ENCODE peak calls at places on chromosome 13, in ten cellular contexts. One of them, this sample, is unnamed.

GRCh38 chr13:34587586-34587985 is 354.5 kb upstream of the NBEA start:
- DNase-seq in mesendoderm: no peak
- DNase-seq in breast epithelium: no peak
- DNase-seq in heart left ventricle: no peak
- DNase-seq in tibial nerve: no peak
- DNase-seq in astrocyte: no peak
- DNase-seq in Peyer's patch: no peak
- DNase-seq in heart right ventricle: no peak
- DNase-seq in CD4-positive, alpha-beta memory T cell: no peak
- DNase-seq in CD8-positive, alpha-beta memory T cell: no peak
- DNase-seq in this sample: no peak

GRCh38 chr13:109666656-109667448 is 119.5 kb downstream of the IRS2 start:
- DNase-seq in Peyer's patch: no peak
- DNase-seq in breast epithelium: no peak
- DNase-seq in mesendoderm: peak
- DNase-seq in CD8-positive, alpha-beta memory T cell: no peak
- DNase-seq in heart right ventricle: no peak
- DNase-seq in heart left ventricle: no peak
- DNase-seq in astrocyte: peak
- DNase-seq in tibial nerve: no peak
- DNase-seq in CD4-positive, alpha-beta memory T cell: no peak
- DNase-seq in this sample: no peak

GRCh38 chr13:47837906-47838305 is 163.2 kb downstream of the SUCLA2 start:
- DNase-seq in tibial nerve: no peak
- DNase-seq in heart left ventricle: no peak
- DNase-seq in CD4-positive, alpha-beta memory T cell: no peak
- DNase-seq in Peyer's patch: no peak
- DNase-seq in CD8-positive, alpha-beta memory T cell: no peak
- DNase-seq in astrocyte: no peak
- DNase-seq in breast epithelium: no peak
- DNase-seq in heart right ventricle: no peak
- DNase-seq in mesendoderm: peak
- DNase-seq in this sample: no peak

GRCh38 chr13:42333613-42334328 is 61.8 kb downstream of the AKAP11 start:
- DNase-seq in CD8-positive, alpha-beta memory T cell: no peak
- DNase-seq in mesendoderm: peak
- DNase-seq in breast epithelium: no peak
- DNase-seq in tibial nerve: no peak
- DNase-seq in Peyer's patch: no peak
- DNase-seq in astrocyte: peak
- DNase-seq in CD4-positive, alpha-beta memory T cell: no peak
- DNase-seq in heart left ventricle: no peak
- DNase-seq in heart right ventricle: no peak
- DNase-seq in this sample: no peak

GRCh38 chr13:48891586-48891985 is 84.1 kb upstream of the FNDC3A start:
- DNase-seq in tibial nerve: no peak
- DNase-seq in mesendoderm: no peak
- DNase-seq in CD4-positive, alpha-beta memory T cell: no peak
- DNase-seq in Peyer's patch: no peak
- DNase-seq in heart right ventricle: no peak
- DNase-seq in heart left ventricle: no peak
- DNase-seq in CD8-positive, alpha-beta memory T cell: no peak
- DNase-seq in breast epithelium: no peak
- DNase-seq in astrocyte: peak
- DNase-seq in this sample: no peak

GRCh38 chr13:72137782-72138181 is 270.8 kb upstream of the DACH1 start:
- DNase-seq in Peyer's patch: no peak
- DNase-seq in CD8-positive, alpha-beta memory T cell: no peak
- DNase-seq in heart right ventricle: no peak
- DNase-seq in breast epithelium: no peak
- DNase-seq in mesendoderm: no peak
- DNase-seq in heart left ventricle: no peak
- DNase-seq in tibial nerve: no peak
- DNase-seq in astrocyte: no peak
- DNase-seq in CD4-positive, alpha-beta memory T cell: no peak
- DNase-seq in this sample: no peak

GRCh38 chr13:49649244-49649962 is 21.1 kb downstream of the ARL11 start:
- DNase-seq in heart right ventricle: no peak
- DNase-seq in heart left ventricle: no peak
- DNase-seq in CD4-positive, alpha-beta memory T cell: no peak
- DNase-seq in CD8-positive, alpha-beta memory T cell: no peak
- DNase-seq in breast epithelium: no peak
- DNase-seq in mesendoderm: peak
- DNase-seq in astrocyte: peak
- DNase-seq in tibial nerve: no peak
- DNase-seq in Peyer's patch: no peak
- DNase-seq in this sample: no peak

GRCh38 chr13:29713841-29714240 is 118.4 kb upstream of the SLC7A1 start:
- DNase-seq in mesendoderm: peak
- DNase-seq in CD4-positive, alpha-beta memory T cell: no peak
- DNase-seq in astrocyte: no peak
- DNase-seq in heart right ventricle: no peak
- DNase-seq in tibial nerve: no peak
- DNase-seq in heart left ventricle: no peak
- DNase-seq in CD8-positive, alpha-beta memory T cell: no peak
- DNase-seq in Peyer's patch: no peak
- DNase-seq in breast epithelium: no peak
- DNase-seq in this sample: no peak

GRCh38 chr13:33547035-33547434 is 261.5 kb upstream of the STARD13 start:
- DNase-seq in CD4-positive, alpha-beta memory T cell: no peak
- DNase-seq in astrocyte: no peak
- DNase-seq in mesendoderm: no peak
- DNase-seq in heart right ventricle: no peak
- DNase-seq in heart left ventricle: no peak
- DNase-seq in Peyer's patch: no peak
- DNase-seq in CD8-positive, alpha-beta memory T cell: no peak
- DNase-seq in tibial nerve: no peak
- DNase-seq in breast epithelium: no peak
- DNase-seq in this sample: no peak

GRCh38 chr13:44296856-44297255 is 76.8 kb upstream of the SERP2 start:
- DNase-seq in heart left ventricle: no peak
- DNase-seq in Peyer's patch: no peak
- DNase-seq in heart right ventricle: no peak
- DNase-seq in mesendoderm: no peak
- DNase-seq in CD4-positive, alpha-beta memory T cell: no peak
- DNase-seq in tibial nerve: no peak
- DNase-seq in astrocyte: no peak
- DNase-seq in breast epithelium: no peak
- DNase-seq in CD8-positive, alpha-beta memory T cell: no peak
- DNase-seq in this sample: peak

GRCh38 chr13:49641810-49642291 is 13.5 kb downstream of the ARL11 start:
- DNase-seq in astrocyte: peak
- DNase-seq in mesendoderm: peak
- DNase-seq in heart left ventricle: peak
- DNase-seq in Peyer's patch: no peak
- DNase-seq in tibial nerve: peak
- DNase-seq in heart right ventricle: no peak
- DNase-seq in CD4-positive, alpha-beta memory T cell: no peak
- DNase-seq in breast epithelium: no peak
- DNase-seq in CD8-positive, alpha-beta memory T cell: no peak
- DNase-seq in this sample: no peak

GRCh38 chr13:28047784-28048388 is 52.5 kb downstream of the FLT3 start:
- DNase-seq in heart right ventricle: no peak
- DNase-seq in breast epithelium: no peak
- DNase-seq in mesendoderm: no peak
- DNase-seq in astrocyte: no peak
- DNase-seq in CD4-positive, alpha-beta memory T cell: no peak
- DNase-seq in Peyer's patch: no peak
- DNase-seq in heart left ventricle: no peak
- DNase-seq in tibial nerve: no peak
- DNase-seq in CD8-positive, alpha-beta memory T cell: no peak
- DNase-seq in this sample: no peak

GRCh38 chr13:101649490-101650126 is 197.1 kb downstream of the ITGBL1 start:
- DNase-seq in heart right ventricle: no peak
- DNase-seq in breast epithelium: no peak
- DNase-seq in astrocyte: peak
- DNase-seq in CD8-positive, alpha-beta memory T cell: no peak
- DNase-seq in Peyer's patch: no peak
- DNase-seq in mesendoderm: no peak
- DNase-seq in tibial nerve: peak
- DNase-seq in CD4-positive, alpha-beta memory T cell: no peak
- DNase-seq in heart left ventricle: no peak
- DNase-seq in this sample: no peak

GRCh38 chr13:101647760-101648159 is 195.3 kb downstream of the ITGBL1 start:
- DNase-seq in CD8-positive, alpha-beta memory T cell: no peak
- DNase-seq in astrocyte: no peak
- DNase-seq in heart right ventricle: no peak
- DNase-seq in heart left ventricle: no peak
- DNase-seq in breast epithelium: no peak
- DNase-seq in mesendoderm: no peak
- DNase-seq in Peyer's patch: no peak
- DNase-seq in tibial nerve: no peak
- DNase-seq in CD4-positive, alpha-beta memory T cell: no peak
- DNase-seq in this sample: no peak

GRCh38 chr13:101654916-101655315 is 202.4 kb downstream of the ITGBL1 start:
- DNase-seq in CD8-positive, alpha-beta memory T cell: no peak
- DNase-seq in Peyer's patch: no peak
- DNase-seq in mesendoderm: no peak
- DNase-seq in astrocyte: peak
- DNase-seq in heart right ventricle: no peak
- DNase-seq in heart left ventricle: no peak
- DNase-seq in tibial nerve: no peak
- DNase-seq in CD4-positive, alpha-beta memory T cell: no peak
- DNase-seq in breast epithelium: no peak
- DNase-seq in this sample: no peak

GRCh38 chr13:101648766-101649489 is 196.5 kb downstream of the ITGBL1 start:
- DNase-seq in astrocyte: no peak
- DNase-seq in Peyer's patch: no peak
- DNase-seq in tibial nerve: no peak
- DNase-seq in heart left ventricle: no peak
- DNase-seq in breast epithelium: no peak
- DNase-seq in CD4-positive, alpha-beta memory T cell: no peak
- DNase-seq in mesendoderm: no peak
- DNase-seq in CD8-positive, alpha-beta memory T cell: no peak
- DNase-seq in heart right ventricle: no peak
- DNase-seq in this sample: no peak
- H3K27ac ChIP-seq in astrocyte: no peak
- H3K27ac ChIP-seq in Peyer's patch: no peak
- H3K27ac ChIP-seq in tibial nerve: no peak
- H3K27ac ChIP-seq in heart left ventricle: no peak
- H3K27ac ChIP-seq in breast epithelium: no peak
- H3K27ac ChIP-seq in CD4-positive, alpha-beta memory T cell: no peak
- H3K27ac ChIP-seq in mesendoderm: no peak
- H3K27ac ChIP-seq in CD8-positive, alpha-beta memory T cell: no peak
- H3K27ac ChIP-seq in heart right ventricle: no peak
- H3K27ac ChIP-seq in this sample: no peak

DNA sequence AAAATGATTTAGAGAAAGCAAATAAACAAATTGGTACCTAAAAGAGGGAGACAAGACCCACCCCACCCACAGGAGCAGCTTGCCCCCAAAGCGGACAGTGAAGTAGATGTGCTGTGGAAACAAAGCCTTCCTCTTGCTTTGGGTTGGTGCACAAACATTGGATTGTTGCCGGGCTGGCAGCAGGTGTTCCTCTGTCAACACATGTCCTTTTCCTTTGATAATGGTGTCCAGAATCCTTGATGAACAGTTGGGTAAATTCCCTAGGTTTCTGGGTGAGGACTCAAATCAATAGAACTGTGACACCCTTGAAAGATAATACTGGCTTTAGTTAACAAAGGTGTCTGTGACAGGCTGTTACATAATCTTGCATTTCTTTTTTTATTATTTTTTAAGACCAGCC is 311.8 kb downstream of the SPRY2 start:
- DNase-seq in heart right ventricle: peak
- DNase-seq in breast epithelium: no peak
- DNase-seq in heart left ventricle: no peak
- DNase-seq in astrocyte: no peak
- DNase-seq in mesendoderm: no peak
- DNase-seq in CD4-positive, alpha-beta memory T cell: no peak
- DNase-seq in Peyer's patch: no peak
- DNase-seq in tibial nerve: no peak
- DNase-seq in CD8-positive, alpha-beta memory T cell: no peak
- DNase-seq in this sample: no peak
- H3K27ac ChIP-seq in heart right ventricle: no peak
- H3K27ac ChIP-seq in breast epithelium: no peak
- H3K27ac ChIP-seq in heart left ventricle: no peak
- H3K27ac ChIP-seq in astrocyte: no peak
- H3K27ac ChIP-seq in mesendoderm: no peak
- H3K27ac ChIP-seq in CD4-positive, alpha-beta memory T cell: no peak
- H3K27ac ChIP-seq in Peyer's patch: no peak
- H3K27ac ChIP-seq in tibial nerve: no peak
- H3K27ac ChIP-seq in CD8-positive, alpha-beta memory T cell: no peak
- H3K27ac ChIP-seq in this sample: no peak

GRCh38 chr13:112968910-112969691 is at the start of gene MCF2L:
- DNase-seq in CD8-positive, alpha-beta memory T cell: peak
- DNase-seq in heart left ventricle: peak
- DNase-seq in Peyer's patch: peak
- DNase-seq in heart right ventricle: peak
- DNase-seq in mesendoderm: peak
- DNase-seq in CD4-positive, alpha-beta memory T cell: peak
- DNase-seq in breast epithelium: no peak
- DNase-seq in tibial nerve: no peak
- DNase-seq in astrocyte: peak
- DNase-seq in this sample: no peak

GRCh38 chr13:112971288-112971643 is 2.3 kb downstream of the MCF2L start:
- DNase-seq in CD8-positive, alpha-beta memory T cell: no peak
- DNase-seq in mesendoderm: no peak
- DNase-seq in heart right ventricle: no peak
- DNase-seq in Peyer's patch: no peak
- DNase-seq in tibial nerve: no peak
- DNase-seq in astrocyte: no peak
- DNase-seq in breast epithelium: no peak
- DNase-seq in CD4-positive, alpha-beta memory T cell: no peak
- DNase-seq in heart left ventricle: no peak
- DNase-seq in this sample: no peak

GRCh38 chr13:112968380-112968909 is 569 bp upstream of the MCF2L start:
- DNase-seq in CD8-positive, alpha-beta memory T cell: peak
- DNase-seq in Peyer's patch: peak
- DNase-seq in heart right ventricle: peak
- DNase-seq in astrocyte: no peak
- DNase-seq in tibial nerve: no peak
- DNase-seq in mesendoderm: peak
- DNase-seq in breast epithelium: peak
- DNase-seq in CD4-positive, alpha-beta memory T cell: peak
- DNase-seq in heart left ventricle: no peak
- DNase-seq in this sample: no peak

GRCh38 chr13:112970552-112971287 is 1.7 kb downstream of the MCF2L start:
- DNase-seq in CD8-positive, alpha-beta memory T cell: no peak
- DNase-seq in heart right ventricle: no peak
- DNase-seq in CD4-positive, alpha-beta memory T cell: no peak
- DNase-seq in Peyer's patch: no peak
- DNase-seq in mesendoderm: no peak
- DNase-seq in astrocyte: no peak
- DNase-seq in heart left ventricle: no peak
- DNase-seq in breast epithelium: no peak
- DNase-seq in tibial nerve: no peak
- DNase-seq in this sample: no peak

GRCh38 chr13:112969692-112970338 is 801 bp downstream of the MCF2L start:
- DNase-seq in mesendoderm: no peak
- DNase-seq in tibial nerve: no peak
- DNase-seq in breast epithelium: no peak
- DNase-seq in heart right ventricle: no peak
- DNase-seq in CD4-positive, alpha-beta memory T cell: no peak
- DNase-seq in astrocyte: no peak
- DNase-seq in heart left ventricle: no peak
- DNase-seq in Peyer's patch: no peak
- DNase-seq in CD8-positive, alpha-beta memory T cell: no peak
- DNase-seq in this sample: no peak
- H3K27ac ChIP-seq in mesendoderm: no peak
- H3K27ac ChIP-seq in tibial nerve: no peak
- H3K27ac ChIP-seq in breast epithelium: peak
- H3K27ac ChIP-seq in heart right ventricle: peak
- H3K27ac ChIP-seq in CD4-positive, alpha-beta memory T cell: peak
- H3K27ac ChIP-seq in astrocyte: no peak
- H3K27ac ChIP-seq in heart left ventricle: peak
- H3K27ac ChIP-seq in Peyer's patch: no peak
- H3K27ac ChIP-seq in CD8-positive, alpha-beta memory T cell: peak
- H3K27ac ChIP-seq in this sample: peak

GRCh38 chr13:40238761-40239160 is 427.7 kb downstream of the FOXO1 start:
- DNase-seq in breast epithelium: no peak
- DNase-seq in Peyer's patch: no peak
- DNase-seq in heart left ventricle: no peak
- DNase-seq in tibial nerve: no peak
- DNase-seq in mesendoderm: no peak
- DNase-seq in astrocyte: no peak
- DNase-seq in heart right ventricle: no peak
- DNase-seq in CD8-positive, alpha-beta memory T cell: no peak
- DNase-seq in CD4-positive, alpha-beta memory T cell: no peak
- DNase-seq in this sample: no peak
- H3K27ac ChIP-seq in breast epithelium: no peak
- H3K27ac ChIP-seq in Peyer's patch: no peak
- H3K27ac ChIP-seq in heart left ventricle: no peak
- H3K27ac ChIP-seq in tibial nerve: no peak
- H3K27ac ChIP-seq in mesendoderm: no peak
- H3K27ac ChIP-seq in astrocyte: no peak
- H3K27ac ChIP-seq in heart right ventricle: no peak
- H3K27ac ChIP-seq in CD8-positive, alpha-beta memory T cell: no peak
- H3K27ac ChIP-seq in CD4-positive, alpha-beta memory T cell: no peak
- H3K27ac ChIP-seq in this sample: no peak